ENCODE peak calls at places on chromosome 7, in eight cellular contexts. R is heart left ventricle, M is A549, N is IMR-90, X is GM12878, V is esophagus squamous epithelium, T is uterus, Y is ovary. K is an unnamed sample.

GRCh38 chr7:78020874-78021249 is 222.3 kb downstream of the PHTF2 start:
- DNase-seq in R (no peak), M (no peak), N (no peak), X (no peak), V (no peak), T (no peak), Y (no peak), K (no peak)

GRCh38 chr7:39299695-39300094 is 266.5 kb upstream of the YAE1 start:
- DNase-seq in R (no peak), M (no peak), N (no peak), X (no peak), V (no peak), T (no peak), Y (no peak), K (no peak)

GRCh38 chr7:141693082-141693481 is 8.9 kb downstream of the DENND11 start:
- DNase-seq in R (no peak), M (no peak), N (no peak), X (no peak), V (no peak), T (no peak), Y (no peak), K (no peak)

GRCh38 chr7:36611703-36612102 is 112.6 kb downstream of the AOAH start:
- DNase-seq in R (no peak), M (no peak), N (no peak), X (no peak), V (no peak), T (no peak), Y (no peak), K (no peak)

GRCh38 chr7:94001396-94001795 is 2.8 kb downstream of the BET1 start:
- DNase-seq in R (no peak), M (no peak), N (peak), X (no peak), V (no peak), T (no peak), Y (no peak), K (no peak)

GRCh38 chr7:20776214-20776875 is 10.3 kb downstream of the SP8 start:
- DNase-seq in R (no peak), M (no peak), N (no peak), X (no peak), V (no peak), T (no peak), Y (no peak), K (no peak)

GRCh38 chr7:99112097-99112496 is 31.8 kb downstream of the SMURF1 start:
- DNase-seq in R (no peak), M (no peak), N (no peak), X (peak), V (no peak), T (no peak), Y (no peak), K (no peak)

GRCh38 chr7:100584046-100584676 is 1.8 kb downstream of the LRCH4 start:
- DNase-seq in R (no peak), M (no peak), N (peak), X (no peak), V (no peak), T (no peak), Y (peak), K (no peak)

GRCh38 chr7:1458676-1459511 is at the start of gene MICALL2:
- DNase-seq in R (peak), M (peak), N (peak), X (no peak), V (no peak), T (peak), Y (peak), K (peak)

GRCh38 chr7:151321341-151321740 is 20.3 kb upstream of the NUB1 start:
- DNase-seq in R (no peak), M (no peak), N (no peak), X (no peak), V (no peak), T (no peak), Y (no peak), K (no peak)

GRCh38 chr7:151322893-151323292 is 18.7 kb upstream of the NUB1 start:
- DNase-seq in R (no peak), M (no peak), N (no peak), X (no peak), V (no peak), T (no peak), Y (no peak), K (no peak)

GRCh38 chr7:151317936-151318335 is 23.7 kb upstream of the NUB1 start:
- DNase-seq in R (no peak), M (no peak), N (no peak), X (no peak), V (no peak), T (no peak), Y (no peak), K (no peak)

GRCh38 chr7:151319189-151319588 is 22.4 kb upstream of the NUB1 start:
- DNase-seq in R (no peak), M (no peak), N (no peak), X (no peak), V (no peak), T (no peak), Y (no peak), K (no peak)

GRCh38 chr7:151320263-151320845 is 21.3 kb upstream of the NUB1 start:
- DNase-seq in R (no peak), M (no peak), N (no peak), X (no peak), V (no peak), T (no peak), Y (no peak), K (no peak)
- TF ChIP-seq POLR2A in R (no peak), M (no peak), N (no peak), X (no peak), V (no peak), T (no peak), Y (no peak), K (no peak)

DNA sequence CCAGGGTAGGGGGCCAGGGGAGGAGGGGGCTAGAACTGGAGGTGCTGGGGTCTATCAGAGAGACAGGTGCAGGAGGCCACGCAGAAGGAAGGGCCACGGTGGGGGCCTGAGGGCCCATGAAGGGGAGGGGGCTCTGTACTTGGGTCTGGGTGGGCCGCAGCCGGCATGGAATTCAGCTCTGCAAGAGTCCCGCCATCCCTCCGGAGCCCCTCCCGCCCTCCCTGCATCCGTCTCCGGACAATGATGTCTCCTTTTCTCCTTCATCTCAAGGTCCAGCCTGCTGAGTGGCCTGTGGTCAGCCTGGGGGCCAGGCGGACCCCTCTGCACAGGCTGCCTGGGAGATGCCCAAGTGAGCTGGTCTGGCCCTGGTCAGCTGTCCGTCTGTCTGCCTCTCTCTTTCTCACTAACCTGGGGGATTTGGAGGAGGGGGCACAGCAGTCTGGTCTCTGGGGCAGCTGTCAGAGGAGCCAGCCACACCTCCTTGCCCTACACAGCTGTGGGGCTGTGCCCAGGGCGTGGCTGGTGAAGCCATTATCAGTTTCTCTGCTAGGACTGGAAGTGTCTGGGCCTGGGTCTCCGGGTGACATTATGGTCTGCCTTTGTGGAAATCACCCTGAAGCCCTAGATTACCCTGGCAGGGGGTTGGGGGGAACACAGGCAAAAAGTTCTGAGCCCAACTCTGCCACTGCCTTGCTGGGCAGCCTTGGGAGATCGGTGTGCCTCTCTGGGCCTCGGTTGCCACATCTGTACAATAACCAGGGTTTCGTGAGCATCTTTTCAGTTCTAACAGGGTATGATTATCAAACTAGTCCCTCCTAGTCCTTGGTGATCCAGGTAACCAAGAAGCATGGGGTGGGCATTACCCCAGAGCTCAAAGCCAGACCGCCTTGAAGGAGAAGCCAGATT is 19.0 kb upstream of the HSPB1 start:
- DNase-seq in R (no peak), M (no peak), N (no peak), X (no peak), V (no peak), T (no peak), Y (no peak), K (no peak)
- H3K4me3 ChIP-seq in R (peak), M (peak), N (peak), X (no peak), V (peak), T (peak), Y (peak), K (no peak)

DNA sequence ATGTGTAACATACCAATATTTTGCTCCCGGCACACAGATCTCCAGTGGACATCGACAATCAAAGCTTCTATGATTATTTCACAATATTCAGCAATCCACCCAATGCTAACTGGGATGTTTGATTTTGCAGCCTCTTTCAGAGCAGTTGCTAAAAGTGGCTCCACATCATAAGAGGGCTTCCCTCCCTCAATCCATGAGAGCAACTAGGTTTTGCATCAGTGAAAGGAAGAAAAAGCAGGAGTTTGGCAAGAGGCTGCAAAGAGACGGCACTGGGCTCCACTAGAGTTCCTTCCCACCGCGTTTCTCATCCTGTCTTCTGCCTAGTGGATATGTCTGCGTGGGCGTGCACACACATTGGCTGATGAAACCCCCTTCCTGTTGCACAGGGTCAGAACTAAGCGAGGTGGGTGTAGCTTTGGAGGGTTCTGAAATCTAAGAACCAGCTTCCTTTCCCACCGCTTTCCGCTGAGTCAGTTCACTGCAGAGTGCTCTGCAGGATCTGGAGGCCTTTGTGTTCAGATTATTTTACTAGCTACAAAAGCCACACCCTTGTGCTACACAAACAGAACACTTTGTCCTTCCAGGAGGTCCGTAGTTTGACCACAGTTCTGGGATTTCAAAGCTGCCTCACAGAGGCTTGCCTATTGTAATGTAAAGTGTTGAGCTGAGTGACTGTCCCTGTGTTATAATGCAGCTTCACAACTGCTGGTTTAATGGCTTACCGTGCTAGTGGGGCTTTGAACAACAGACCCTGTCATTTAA is 28.1 kb downstream of the ARL4A start:
- DNase-seq in R (peak), M (peak), N (peak), X (no peak), V (peak), T (peak), Y (peak), K (peak)
- TF ChIP-seq POLR2A in R (no peak), M (peak), N (no peak), X (no peak), V (no peak), T (no peak), Y (no peak), K (peak)

DNA sequence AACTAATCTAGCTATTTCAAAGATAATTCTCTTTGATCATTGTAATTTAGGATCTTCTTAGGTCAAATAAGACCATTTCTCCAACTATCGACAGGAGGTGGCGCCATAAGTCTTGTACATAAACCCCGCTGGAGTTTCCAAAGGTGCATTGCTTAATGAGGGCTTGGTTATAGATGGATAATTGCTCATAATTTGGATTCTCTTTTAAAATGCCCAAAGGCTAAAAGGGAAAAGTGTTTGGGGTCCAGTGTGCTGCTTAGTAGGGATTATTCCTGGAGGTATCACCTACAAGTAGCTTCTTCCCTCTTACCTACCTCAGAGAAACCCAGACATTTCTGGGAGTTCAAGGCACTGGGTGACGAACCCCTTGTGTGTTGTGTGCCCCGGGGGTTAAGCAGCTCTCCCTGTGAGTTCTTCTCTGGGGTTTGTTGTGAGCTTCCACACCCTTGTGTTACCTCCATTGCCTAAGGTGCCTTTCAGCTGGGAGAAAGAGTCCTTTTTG is 75.2 kb downstream of the PAXIP1 start:
- DNase-seq in R (no peak), M (peak), N (peak), X (peak), V (peak), T (peak), Y (peak), K (peak)
- H3K4me3 ChIP-seq in R (peak), M (peak), N (peak), X (peak), V (peak), T (peak), Y (peak), K (peak)

GRCh38 chr7:142771353-142771723 is 568 bp downstream of the PRSS2 start:
- DNase-seq in R (no peak), M (no peak), N (no peak), X (peak), V (no peak), T (no peak), Y (no peak), K (no peak)

GRCh38 chr7:142770720-142771352 is at the start of gene PRSS2:
- DNase-seq in R (no peak), M (no peak), N (no peak), X (peak), V (no peak), T (no peak), Y (no peak), K (no peak)

GRCh38 chr7:142773230-142773629 is 2.5 kb downstream of the PRSS2 start:
- DNase-seq in R (no peak), M (no peak), N (no peak), X (no peak), V (no peak), T (no peak), Y (no peak), K (no peak)

GRCh38 chr7:142773937-142774744 is 3.4 kb downstream of the PRSS2 start:
- DNase-seq in R (no peak), M (no peak), N (no peak), X (no peak), V (no peak), T (no peak), Y (no peak), K (no peak)

GRCh38 chr7:142772051-142772450 is 1.3 kb downstream of the PRSS2 start:
- DNase-seq in R (no peak), M (no peak), N (no peak), X (no peak), V (no peak), T (no peak), Y (no peak), K (no peak)
- TF ChIP-seq POLR2A in R (no peak), M (no peak), N (no peak), X (no peak), V (no peak), T (no peak), Y (no peak), K (no peak)

DNA sequence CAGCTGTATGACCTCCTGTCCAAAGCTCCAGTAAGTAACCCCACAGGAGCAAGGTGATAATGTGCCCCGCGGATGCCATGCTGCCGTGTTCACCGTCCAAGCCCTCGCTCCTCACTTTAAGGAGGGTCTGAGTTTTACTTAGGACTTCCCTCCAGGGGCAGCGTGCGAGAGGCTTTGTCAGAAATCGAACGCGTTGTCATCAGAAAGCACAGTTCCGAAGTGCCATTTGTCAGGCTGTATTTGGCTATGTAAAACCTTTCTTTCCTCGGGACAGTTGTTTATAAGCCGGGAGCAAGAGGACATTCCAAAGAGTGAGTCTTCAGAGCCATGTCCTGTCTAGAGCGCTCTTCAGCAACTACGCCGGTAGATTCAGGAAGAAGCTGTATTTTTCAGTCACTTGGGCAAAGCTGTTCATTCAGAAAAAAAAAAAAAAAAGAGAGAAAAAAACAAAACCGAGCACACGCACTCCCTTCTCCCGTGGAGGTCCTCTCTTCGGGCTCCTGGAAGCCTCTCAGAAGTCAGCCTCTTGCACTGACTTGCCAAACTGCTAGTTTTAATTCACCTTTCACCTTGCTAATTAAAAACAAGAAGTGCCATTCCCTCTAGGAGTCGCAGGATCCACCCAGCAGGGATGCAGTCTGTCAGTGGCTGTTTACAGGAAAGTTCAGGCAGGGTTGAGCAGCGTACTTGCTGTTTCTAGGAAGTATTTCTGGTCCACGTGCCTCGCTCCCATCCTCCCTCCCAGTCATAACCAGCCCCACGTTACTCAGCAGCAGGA is at the start of gene SEMA3E:
- DNase-seq in R (no peak), M (peak), N (peak), X (no peak), V (no peak), T (no peak), Y (no peak), K (no peak)
- H3K4me3 ChIP-seq in R (peak), M (peak), N (peak), X (no peak), V (peak), T (no peak), Y (peak), K (peak)

DNA sequence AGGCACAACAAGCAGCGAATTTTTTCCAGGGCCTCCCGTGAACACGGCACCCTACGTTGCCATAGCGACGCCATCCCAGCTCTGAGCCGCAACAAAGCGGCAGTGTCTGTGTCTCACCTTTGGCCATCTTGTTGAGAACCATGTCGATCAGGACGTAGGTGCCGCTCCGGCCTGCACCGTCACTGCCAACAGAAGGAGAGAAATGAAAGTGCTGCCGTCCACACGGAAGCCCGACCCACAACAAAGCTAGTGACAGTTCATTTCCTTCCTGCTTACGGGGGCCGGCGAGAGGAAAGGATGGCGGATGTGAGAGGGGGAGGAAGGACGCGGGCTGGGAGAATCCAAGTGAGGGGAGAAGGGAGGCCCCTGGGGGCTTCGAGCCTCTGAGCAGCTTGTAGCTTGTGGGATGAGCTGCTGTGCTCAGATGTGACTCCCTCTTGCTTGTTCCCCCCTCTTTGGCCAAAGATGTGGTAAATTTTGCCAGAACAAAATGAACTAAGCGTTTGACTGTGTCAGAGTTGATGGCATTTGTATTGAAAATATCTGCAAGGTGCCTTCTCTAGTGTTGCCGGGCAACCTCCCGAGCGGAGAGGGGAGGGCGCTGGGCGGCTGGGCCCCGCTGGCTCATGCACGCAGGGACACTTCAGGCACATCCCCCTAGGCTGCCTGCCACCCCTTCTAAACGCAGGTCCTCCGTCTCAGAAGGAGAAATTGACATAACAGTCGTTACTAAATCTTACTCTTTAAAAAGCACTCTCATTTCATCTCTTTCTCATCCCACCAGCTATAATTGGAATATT is 232.2 kb downstream of the DNAJB6 start:
- DNase-seq in R (peak), M (no peak), N (no peak), X (no peak), V (no peak), T (peak), Y (peak), K (peak)
- TF ChIP-seq POLR2A in R (no peak), M (no peak), N (no peak), X (no peak), V (no peak), T (no peak), Y (no peak), K (no peak)

GRCh38 chr7:92751902-92752901 is 84.2 kb downstream of the CDK6 start:
- DNase-seq in R (no peak), M (peak), N (peak), X (no peak), V (no peak), T (no peak), Y (no peak), K (no peak)
- H3K4me3 ChIP-seq in R (no peak), M (peak), N (no peak), X (no peak), V (no peak), T (no peak), Y (no peak), K (no peak)

DNA sequence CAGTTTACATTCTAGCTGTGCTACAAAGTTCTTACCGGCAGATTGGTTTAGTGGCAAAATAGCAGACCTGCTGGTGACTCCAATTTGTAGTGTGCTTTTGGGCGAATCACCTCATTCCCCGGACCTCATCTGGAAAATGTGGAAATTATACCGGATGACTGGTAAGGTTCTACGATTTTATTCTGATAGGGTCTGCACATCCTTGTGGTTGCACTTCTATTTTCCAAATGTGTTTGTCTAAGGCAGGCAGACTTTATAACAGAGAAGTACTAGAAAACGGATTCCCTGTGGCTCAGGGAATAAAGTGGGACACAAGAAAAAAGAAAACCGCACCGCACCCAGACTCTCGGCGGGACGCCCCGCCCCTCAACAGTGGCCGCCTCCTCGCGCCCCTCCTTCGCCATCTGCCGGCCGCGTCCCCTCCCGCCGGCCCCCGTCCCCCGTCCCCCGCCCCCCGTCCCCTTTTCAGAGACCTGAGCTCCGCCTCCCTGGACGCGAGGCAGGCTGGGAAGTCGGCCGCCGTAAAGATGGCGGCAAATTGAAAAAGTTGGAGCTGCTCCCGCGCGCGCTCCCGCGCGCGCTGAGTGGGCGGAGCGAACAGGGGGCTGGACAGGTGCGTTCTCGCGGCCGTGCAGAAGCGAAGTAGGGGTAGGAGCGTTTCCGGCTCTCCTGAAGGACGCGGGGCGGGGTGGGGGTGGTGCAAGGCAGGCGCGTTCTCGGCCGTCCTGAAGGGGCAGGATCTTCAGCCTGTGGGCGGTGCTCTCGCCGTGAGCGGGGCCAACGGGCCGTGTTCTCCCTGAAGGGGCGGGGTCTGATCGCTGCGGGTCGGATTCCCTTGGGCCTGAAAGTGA is 531 bp upstream of the CCM2 start:
- DNase-seq in R (peak), M (peak), N (peak), X (peak), V (peak), T (peak), Y (peak), K (peak)
- TF ChIP-seq POLR2A in R (no peak), M (peak), N (no peak), X (no peak), V (no peak), T (peak), Y (no peak), K (peak)